ENCODE peak calls at places on chromosomes 2 and 18, in seven cellular contexts. One of them, this sample, is unnamed.

GRCh38 chr2:18599509-18600254 is 10.3 kb upstream of the NT5C1B start:
- DNase-seq in iris pigment epithelial cell: no peak
- DNase-seq in MM.1S: no peak
- DNase-seq in NCI-H2029: no peak
- DNase-seq in A549: no peak
- DNase-seq in T follicular helper cell: no peak
- DNase-seq in NCI-H226: no peak
- DNase-seq in this sample: peak

GRCh38 chr2:200252661-200253067 is 53.8 kb upstream of the SPATS2L start:
- DNase-seq in MM.1S: no peak
- DNase-seq in T follicular helper cell: no peak
- DNase-seq in A549: no peak
- DNase-seq in NCI-H2029: no peak
- DNase-seq in NCI-H226: peak
- DNase-seq in iris pigment epithelial cell: peak
- DNase-seq in this sample: peak

GRCh38 chr2:34570266-34570872 is 971.3 kb upstream of the FAM98A start:
- DNase-seq in NCI-H2029: no peak
- DNase-seq in iris pigment epithelial cell: peak
- DNase-seq in T follicular helper cell: no peak
- DNase-seq in MM.1S: peak
- DNase-seq in A549: peak
- DNase-seq in NCI-H226: no peak
- DNase-seq in this sample: no peak

GRCh38 chr2:45859682-45860081 is 208.2 kb downstream of the PRKCE start:
- DNase-seq in iris pigment epithelial cell: no peak
- DNase-seq in A549: no peak
- DNase-seq in T follicular helper cell: no peak
- DNase-seq in NCI-H226: no peak
- DNase-seq in MM.1S: no peak
- DNase-seq in NCI-H2029: no peak
- DNase-seq in this sample: no peak

GRCh38 chr2:45922577-45922988 is 271.1 kb downstream of the PRKCE start:
- DNase-seq in NCI-H226: no peak
- DNase-seq in MM.1S: no peak
- DNase-seq in iris pigment epithelial cell: peak
- DNase-seq in NCI-H2029: peak
- DNase-seq in A549: no peak
- DNase-seq in T follicular helper cell: no peak
- DNase-seq in this sample: peak

GRCh38 chr2:236546561-236546961 is 23.1 kb upstream of the ACKR3 start:
- DNase-seq in MM.1S: no peak
- DNase-seq in iris pigment epithelial cell: no peak
- DNase-seq in T follicular helper cell: no peak
- DNase-seq in NCI-H226: no peak
- DNase-seq in NCI-H2029: no peak
- DNase-seq in A549: no peak
- DNase-seq in this sample: no peak

GRCh38 chr2:168798076-168798887 is 4.2 kb upstream of the NOSTRIN start:
- DNase-seq in NCI-H2029: peak
- DNase-seq in A549: no peak
- DNase-seq in NCI-H226: peak
- DNase-seq in T follicular helper cell: no peak
- DNase-seq in MM.1S: no peak
- DNase-seq in iris pigment epithelial cell: peak
- DNase-seq in this sample: peak

GRCh38 chr2:32812316-32812715 is 134.4 kb upstream of the LTBP1 start:
- DNase-seq in NCI-H226: no peak
- DNase-seq in MM.1S: no peak
- DNase-seq in iris pigment epithelial cell: peak
- DNase-seq in T follicular helper cell: no peak
- DNase-seq in NCI-H2029: no peak
- DNase-seq in A549: no peak
- DNase-seq in this sample: peak

GRCh38 chr2:18750662-18751554 is 161.5 kb upstream of the NT5C1B start:
- DNase-seq in NCI-H2029: no peak
- DNase-seq in NCI-H226: peak
- DNase-seq in T follicular helper cell: no peak
- DNase-seq in MM.1S: no peak
- DNase-seq in iris pigment epithelial cell: peak
- DNase-seq in A549: no peak
- DNase-seq in this sample: peak

GRCh38 chr2:106517329-106517728 is 30.2 kb downstream of the CD8B2 start:
- DNase-seq in MM.1S: no peak
- DNase-seq in iris pigment epithelial cell: no peak
- DNase-seq in NCI-H226: no peak
- DNase-seq in A549: no peak
- DNase-seq in NCI-H2029: no peak
- DNase-seq in T follicular helper cell: no peak
- DNase-seq in this sample: no peak

GRCh38 chr2:240793313-240794177 is 26.5 kb downstream of the KIF1A start:
- DNase-seq in NCI-H2029: no peak
- DNase-seq in A549: no peak
- DNase-seq in MM.1S: no peak
- DNase-seq in iris pigment epithelial cell: no peak
- DNase-seq in NCI-H226: no peak
- DNase-seq in T follicular helper cell: no peak
- DNase-seq in this sample: no peak

GRCh38 chr2:69946351-69947077 is 14.9 kb downstream of the ASPRV1 start:
- DNase-seq in A549: peak
- DNase-seq in T follicular helper cell: peak
- DNase-seq in NCI-H226: peak
- DNase-seq in MM.1S: peak
- DNase-seq in iris pigment epithelial cell: peak
- DNase-seq in NCI-H2029: no peak
- DNase-seq in this sample: peak

GRCh38 chr2:167069855-167070254 is 181.6 kb downstream of the XIRP2 start:
- DNase-seq in A549: no peak
- DNase-seq in NCI-H2029: no peak
- DNase-seq in iris pigment epithelial cell: peak
- DNase-seq in MM.1S: no peak
- DNase-seq in NCI-H226: peak
- DNase-seq in T follicular helper cell: no peak
- DNase-seq in this sample: no peak

GRCh38 chr2:207796585-207797350 is 27.1 kb upstream of the FZD5 start:
- DNase-seq in NCI-H226: peak
- DNase-seq in NCI-H2029: peak
- DNase-seq in T follicular helper cell: no peak
- DNase-seq in MM.1S: no peak
- DNase-seq in iris pigment epithelial cell: no peak
- DNase-seq in A549: peak
- DNase-seq in this sample: peak

GRCh38 chr2:98474979-98475632 is 30.4 kb downstream of the INPP4A start:
- DNase-seq in NCI-H226: no peak
- DNase-seq in MM.1S: no peak
- DNase-seq in A549: no peak
- DNase-seq in iris pigment epithelial cell: no peak
- DNase-seq in T follicular helper cell: no peak
- DNase-seq in NCI-H2029: peak
- DNase-seq in this sample: no peak

GRCh38 chr2:17958486-17959092 is 80.1 kb downstream of the KCNS3 start:
- DNase-seq in MM.1S: no peak
- DNase-seq in A549: no peak
- DNase-seq in NCI-H2029: peak
- DNase-seq in iris pigment epithelial cell: no peak
- DNase-seq in NCI-H226: no peak
- DNase-seq in T follicular helper cell: no peak
- DNase-seq in this sample: no peak

GRCh38 chr2:12321017-12321641 is 395.6 kb upstream of the TRIB2 start:
- DNase-seq in T follicular helper cell: no peak
- DNase-seq in A549: no peak
- DNase-seq in iris pigment epithelial cell: peak
- DNase-seq in MM.1S: no peak
- DNase-seq in NCI-H226: peak
- DNase-seq in NCI-H2029: no peak
- DNase-seq in this sample: peak

GRCh38 chr2:239802101-239802649 is 223.0 kb downstream of the NDUFA10 start:
- DNase-seq in MM.1S: no peak
- DNase-seq in A549: no peak
- DNase-seq in NCI-H2029: no peak
- DNase-seq in NCI-H226: no peak
- DNase-seq in iris pigment epithelial cell: no peak
- DNase-seq in T follicular helper cell: no peak
- DNase-seq in this sample: no peak

GRCh38 chr2:53130441-53130943 is 637.1 kb upstream of the CHAC2 start:
- DNase-seq in NCI-H226: peak
- DNase-seq in NCI-H2029: no peak
- DNase-seq in MM.1S: no peak
- DNase-seq in iris pigment epithelial cell: peak
- DNase-seq in T follicular helper cell: no peak
- DNase-seq in A549: no peak
- DNase-seq in this sample: peak

GRCh38 chr18:47901624-47902362 is 28.7 kb downstream of the SMAD2 start:
- DNase-seq in iris pigment epithelial cell: no peak
- DNase-seq in MM.1S: no peak
- DNase-seq in NCI-H2029: no peak
- DNase-seq in T follicular helper cell: no peak
- DNase-seq in A549: no peak
- DNase-seq in NCI-H226: no peak
- DNase-seq in this sample: no peak

GRCh38 chr2:226334981-226335720 is 464.5 kb downstream of the IRS1 start:
- DNase-seq in iris pigment epithelial cell: peak
- DNase-seq in NCI-H2029: no peak
- DNase-seq in NCI-H226: no peak
- DNase-seq in T follicular helper cell: no peak
- DNase-seq in MM.1S: peak
- DNase-seq in A549: peak
- DNase-seq in this sample: peak

GRCh38 chr18:73840319-73841065 is 307.1 kb downstream of the FBXO15 start:
- DNase-seq in NCI-H226: no peak
- DNase-seq in A549: no peak
- DNase-seq in iris pigment epithelial cell: no peak
- DNase-seq in NCI-H2029: no peak
- DNase-seq in MM.1S: no peak
- DNase-seq in T follicular helper cell: no peak
- DNase-seq in this sample: no peak

GRCh38 chr2:203685081-203685621 is 21.3 kb upstream of the CD28 start:
- DNase-seq in iris pigment epithelial cell: peak
- DNase-seq in NCI-H2029: no peak
- DNase-seq in T follicular helper cell: no peak
- DNase-seq in A549: no peak
- DNase-seq in NCI-H226: peak
- DNase-seq in MM.1S: no peak
- DNase-seq in this sample: peak

GRCh38 chr2:20838016-20838415 is 15.1 kb upstream of the LDAH start:
- DNase-seq in NCI-H226: no peak
- DNase-seq in iris pigment epithelial cell: no peak
- DNase-seq in NCI-H2029: no peak
- DNase-seq in MM.1S: no peak
- DNase-seq in T follicular helper cell: no peak
- DNase-seq in A549: no peak
- DNase-seq in this sample: no peak

GRCh38 chr18:10892801-10893595 is 256.4 kb downstream of the PIEZO2 start:
- DNase-seq in MM.1S: no peak
- DNase-seq in NCI-H2029: no peak
- DNase-seq in NCI-H226: peak
- DNase-seq in A549: no peak
- DNase-seq in iris pigment epithelial cell: peak
- DNase-seq in T follicular helper cell: no peak
- DNase-seq in this sample: no peak

GRCh38 chr2:217438136-217438535 is 564.7 kb downstream of the TNS1 start:
- DNase-seq in NCI-H226: no peak
- DNase-seq in A549: no peak
- DNase-seq in iris pigment epithelial cell: no peak
- DNase-seq in T follicular helper cell: no peak
- DNase-seq in NCI-H2029: no peak
- DNase-seq in MM.1S: no peak
- DNase-seq in this sample: no peak

GRCh38 chr2:85694052-85695025 is at the start of gene GNLY:
- DNase-seq in T follicular helper cell: no peak
- DNase-seq in MM.1S: no peak
- DNase-seq in NCI-H226: no peak
- DNase-seq in iris pigment epithelial cell: no peak
- DNase-seq in A549: no peak
- DNase-seq in NCI-H2029: no peak
- DNase-seq in this sample: no peak

GRCh38 chr2:99659874-99660273 is 170.1 kb upstream of the REV1 start:
- DNase-seq in T follicular helper cell: no peak
- DNase-seq in MM.1S: no peak
- DNase-seq in A549: no peak
- DNase-seq in NCI-H226: peak
- DNase-seq in iris pigment epithelial cell: peak
- DNase-seq in NCI-H2029: no peak
- DNase-seq in this sample: no peak

GRCh38 chr2:129092871-129093385 is 774.3 kb upstream of the HS6ST1 start:
- DNase-seq in A549: peak
- DNase-seq in T follicular helper cell: no peak
- DNase-seq in NCI-H2029: peak
- DNase-seq in iris pigment epithelial cell: no peak
- DNase-seq in MM.1S: no peak
- DNase-seq in NCI-H226: no peak
- DNase-seq in this sample: no peak

GRCh38 chr2:240254337-240255164 is 114.1 kb upstream of the OTOS start:
- DNase-seq in MM.1S: no peak
- DNase-seq in T follicular helper cell: no peak
- DNase-seq in NCI-H2029: no peak
- DNase-seq in A549: no peak
- DNase-seq in NCI-H226: no peak
- DNase-seq in iris pigment epithelial cell: no peak
- DNase-seq in this sample: no peak